ENCODE peak calls at places on chromosomes 3 and 15, in six cellular contexts. W, P, G, D, S and I are unnamed samples.

GRCh38 chr3:19901337-19901736 is 32.7 kb downstream of the EFHB start:
- DNase-seq in W (no peak), S (no peak), P (no peak), G (no peak), D (peak; percentile 11), I (no peak)

GRCh38 chr3:30124435-30125390 is 481.7 kb upstream of the TGFBR2 start:
- DNase-seq in G (no peak), S (peak; percentile 26), W (no peak), P (no peak), D (no peak), I (no peak)

GRCh38 chr3:41224120-41224806 is 25.0 kb downstream of the CTNNB1 start:
- DNase-seq in P (no peak), D (no peak), S (peak; percentile 35), W (no peak), G (no peak), I (no peak)

GRCh38 chr3:62538706-62539356 is 165.5 kb upstream of the FEZF2 start:
- DNase-seq in G (no peak), P (no peak), S (no peak), W (no peak), D (no peak), I (no peak)

GRCh38 chr15:68638953-68639500 is 60.2 kb downstream of the CORO2B start:
- DNase-seq in D (no peak), S (no peak), W (no peak), G (no peak), P (no peak), I (no peak)

GRCh38 chr15:70605606-70606410 is 157.6 kb downstream of the UACA start:
- DNase-seq in G (no peak), S (peak; percentile 63), D (no peak), W (no peak), P (peak; percentile 82), I (no peak)

GRCh38 chr3:194285859-194286197 is 65.3 kb downstream of the CPN2 start:
- DNase-seq in S (peak; percentile 18), W (no peak), P (no peak), G (no peak), D (no peak), I (no peak)

GRCh38 chr3:11651900-11652299 is 8.2 kb upstream of the VGLL4 start:
- DNase-seq in S (no peak), D (no peak), G (no peak), P (no peak), W (no peak), I (no peak)

GRCh38 chr15:73686781-73687256 is 2.6 kb downstream of the CD276 start:
- DNase-seq in S (peak; percentile 60), P (no peak), W (peak; percentile 88), G (no peak), D (peak; percentile 17), I (no peak)

GRCh38 chr3:172040976-172041963 is 1.9 kb downstream of the FNDC3B start:
- DNase-seq in D (peak; percentile 24), G (no peak), P (peak; percentile 33), S (no peak), W (no peak), I (no peak)

GRCh38 chr15:56901931-56902330 is 16.5 kb upstream of the TCF12 start:
- DNase-seq in W (no peak), P (no peak), S (no peak), D (no peak), G (no peak), I (no peak)

GRCh38 chr15:33242165-33242564 is 47.7 kb upstream of the FMN1 start:
- DNase-seq in S (no peak), P (no peak), G (no peak), D (peak; percentile 69), W (no peak), I (no peak)

GRCh38 chr3:136237961-136238649 is 12.0 kb upstream of the PCCB start:
- DNase-seq in S (no peak), G (no peak), W (no peak), D (no peak), P (no peak), I (no peak)

GRCh38 chr3:55180936-55181535 is 253.2 kb upstream of the LRTM1 start:
- DNase-seq in S (peak; percentile 68), P (no peak), G (no peak), W (no peak), D (peak; percentile 22), I (no peak)

GRCh38 chr15:97522362-97522761 is 438.1 kb upstream of the ARRDC4 start:
- DNase-seq in D (no peak), G (no peak), S (no peak), W (no peak), P (no peak), I (no peak)

GRCh38 chr3:11170052-11170770 is 15.9 kb downstream of the HRH1 start:
- DNase-seq in D (no peak), W (peak; percentile 82), G (no peak), S (no peak), P (no peak), I (no peak)

GRCh38 chr3:99637041-99637380 is 1.4 kb upstream of the COL8A1 start:
- DNase-seq in D (no peak), S (no peak), P (no peak), W (no peak), G (no peak), I (no peak)
- TF ChIP-seq POLR2A in D (no peak), S (no peak), P (no peak), W (no peak), G (no peak), I (no peak)

DNA sequence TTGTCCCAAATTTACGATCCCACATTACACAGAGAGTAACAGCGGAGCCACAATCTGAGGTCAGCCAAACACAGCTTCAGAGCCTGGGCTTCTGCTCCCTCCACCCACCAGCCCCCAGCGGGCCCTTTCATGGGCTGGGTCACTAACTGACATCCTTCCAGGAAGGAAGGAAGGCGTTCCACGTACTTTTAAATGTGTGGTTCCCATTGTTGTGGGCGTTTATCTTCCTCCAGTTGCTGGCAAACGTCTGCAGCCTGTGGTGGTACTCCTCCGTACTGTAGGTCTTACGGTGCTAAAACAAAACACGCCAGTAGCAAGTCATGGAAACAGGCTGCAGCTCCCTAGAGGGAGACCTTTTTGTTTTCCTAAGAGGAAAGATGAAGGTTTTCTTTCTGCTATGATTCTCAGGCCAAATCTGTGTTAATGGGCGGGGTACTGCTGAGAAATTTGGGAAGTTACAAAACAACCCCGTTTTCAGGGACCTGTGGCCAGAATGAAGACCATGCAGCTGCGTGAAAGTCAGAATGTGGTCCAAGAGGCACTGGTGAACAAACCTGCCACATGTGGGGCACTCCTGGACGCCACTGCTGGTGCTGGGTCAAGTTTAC is 7.6 kb downstream of the CTSH start:
- DNase-seq in D (no peak), W (no peak), P (no peak), G (no peak), S (no peak), I (peak; percentile 25)
- TF ChIP-seq CTCF in D (no peak), W (no peak), P (no peak), G (no peak), S (no peak), I (no peak)

DNA sequence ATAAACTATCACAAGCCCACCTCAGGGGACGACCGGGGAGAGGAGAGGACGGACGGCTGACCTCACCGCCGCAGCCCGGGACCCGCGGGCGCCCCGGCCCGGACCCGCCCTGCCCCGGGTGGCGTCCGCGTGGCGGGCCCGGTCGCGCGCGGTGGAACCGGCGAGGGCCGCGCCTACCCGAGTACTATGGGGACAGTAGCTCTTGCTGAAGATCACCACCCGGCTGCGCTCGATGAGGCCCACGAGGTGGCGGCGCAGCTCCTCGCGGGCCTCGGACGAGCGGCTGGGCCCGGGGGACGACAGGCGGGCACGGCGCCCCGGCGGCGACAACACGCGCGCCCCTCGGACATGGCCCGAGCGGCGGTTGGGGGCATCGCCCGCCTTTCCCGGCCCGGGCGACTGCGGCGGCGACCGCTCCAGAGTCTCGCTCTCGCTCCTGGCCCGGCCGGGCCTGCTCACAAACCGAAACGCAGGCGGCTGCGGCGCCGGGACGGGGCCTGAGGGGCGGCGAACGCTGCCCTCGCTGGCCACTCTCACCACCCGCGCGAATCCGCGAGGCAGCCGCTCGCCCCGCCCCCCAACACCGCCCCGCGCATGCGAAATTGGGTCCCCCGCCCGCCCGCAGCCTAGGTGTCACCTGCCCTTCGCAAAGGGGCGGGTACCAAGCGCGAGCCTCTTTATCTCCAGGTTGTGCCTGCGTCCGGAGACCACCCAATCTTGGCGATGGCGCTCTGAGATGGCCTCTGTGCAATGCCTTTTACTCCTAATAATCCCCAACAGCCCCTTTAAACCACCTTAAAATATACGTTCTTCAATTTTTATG is at the start of gene TXNRD3:
- DNase-seq in P (peak; percentile 89), S (peak; percentile 88), D (peak; percentile 76), W (peak; percentile 95), G (peak; percentile 48), I (peak; percentile 80)
- TF ChIP-seq POLR2A in P (peak; percentile 29), S (peak; percentile 83), D (peak; percentile 80), W (no peak), G (no peak), I (peak; percentile 81)

DNA sequence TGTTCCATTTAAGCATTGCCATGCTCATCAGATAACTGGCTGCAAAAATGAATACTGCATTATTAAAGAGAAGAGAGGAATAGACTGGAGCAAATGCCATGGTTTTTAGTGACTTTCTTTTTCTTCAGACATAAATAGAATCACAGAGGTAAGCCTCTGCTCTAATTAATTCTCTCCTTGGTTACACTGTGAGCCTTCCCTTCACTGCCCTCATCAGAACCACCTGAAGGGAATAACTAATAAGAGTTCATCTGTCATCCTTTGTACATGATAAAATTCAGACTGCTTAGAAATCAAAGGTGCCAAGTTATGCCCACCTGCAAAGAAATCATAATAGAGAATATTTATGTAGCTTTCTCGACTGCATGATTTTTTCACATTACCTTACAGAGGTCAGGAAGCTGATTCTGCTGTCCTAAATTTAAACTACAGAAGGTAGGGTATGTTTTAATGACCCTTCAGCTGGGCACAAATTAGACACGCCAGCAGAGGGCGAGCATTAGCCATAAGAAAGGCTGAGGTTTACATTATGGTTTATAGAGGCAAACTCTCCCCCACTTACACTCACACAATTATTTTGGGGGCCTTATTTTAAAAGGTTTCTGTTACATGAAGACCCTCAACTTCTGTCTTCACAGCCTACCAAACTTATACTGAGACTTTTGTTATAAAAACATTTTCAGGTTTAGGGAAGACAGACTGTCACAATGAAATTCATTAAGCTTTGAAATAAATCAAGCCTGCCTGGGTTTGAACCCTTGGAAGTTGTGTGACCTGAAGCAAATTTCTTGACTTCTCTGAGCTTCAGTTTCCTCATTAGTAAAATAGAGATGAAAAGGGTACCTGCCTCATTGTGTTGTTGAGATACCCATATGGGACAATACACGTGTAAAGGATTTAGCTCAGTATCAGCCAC is 15.3 kb upstream of the UNC13C start:
- DNase-seq in W (no peak), S (peak; percentile 32), G (no peak), P (peak; percentile 43), D (peak; percentile 18), I (no peak)
- TF ChIP-seq CTCF in W (no peak), S (peak; percentile 34), G (peak; percentile 17), P (peak; percentile 13), D (peak; percentile 60), I (peak; percentile 48)

DNA sequence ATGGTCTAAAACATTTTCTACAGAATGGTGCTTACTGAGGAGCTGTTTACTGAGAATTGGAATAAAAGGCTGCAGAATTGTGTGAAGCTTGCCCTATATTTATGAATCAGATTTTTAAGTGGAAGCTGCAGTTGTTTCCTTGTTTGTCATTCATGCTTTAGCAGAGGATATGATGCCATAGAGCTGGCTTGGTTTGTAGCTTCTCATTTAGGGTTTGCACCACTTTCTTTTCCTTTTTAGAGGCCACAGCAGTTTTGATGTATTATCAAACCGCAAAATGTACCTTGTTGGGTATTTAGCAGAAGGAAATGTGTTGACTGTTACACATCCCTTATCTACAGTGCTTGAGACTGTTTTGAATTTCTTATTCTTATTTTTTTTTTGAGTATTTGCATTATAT is 66.2 kb downstream of the RASA2 start:
- DNase-seq in S (no peak), G (no peak), D (no peak), P (no peak), W (no peak), I (no peak)
- TF ChIP-seq POLR2A in S (no peak), G (no peak), D (no peak), P (no peak), W (no peak), I (no peak)